ENCODE peak calls at places on chromosome 11, in ten cellular contexts. A, H, I, P, X, E, R, Q, J and L are unnamed samples.
A peak's percentile ranks its signal among the peaks of the same experiment; 100 is the strongest.

GRCh38 chr11:96257972-96258951 is 84.7 kb downstream of the MAML2 start:
- DNase-seq in R (no peak), J (no peak), P (no peak), H (peak; percentile 38), X (peak; percentile 75), Q (no peak), A (no peak), I (no peak), E (no peak), L (no peak)

GRCh38 chr11:126530416-126530815 is 174.9 kb downstream of the ST3GAL4 start:
- DNase-seq in I (no peak), P (no peak), J (no peak), A (no peak), R (no peak), Q (no peak), E (no peak), H (no peak), X (no peak), L (no peak)

GRCh38 chr11:34427171-34427805 is 11.4 kb upstream of the CAT start:
- DNase-seq in H (no peak), R (no peak), J (peak; percentile 83), Q (no peak), X (peak; percentile 91), I (no peak), A (no peak), P (no peak), E (peak; percentile 64), L (no peak)

GRCh38 chr11:34181856-34182405 is 76.5 kb downstream of the NAT10 start:
- DNase-seq in H (no peak), A (no peak), E (no peak), J (no peak), X (no peak), R (no peak), I (no peak), P (no peak), Q (no peak), L (no peak)

GRCh38 chr11:115893701-115894100 is 389.5 kb upstream of the CADM1 start:
- DNase-seq in H (no peak), J (no peak), E (no peak), Q (no peak), P (no peak), I (no peak), X (peak; percentile 97), A (no peak), R (no peak), L (no peak)

GRCh38 chr11:134843735-134844134 is 431.7 kb upstream of the B3GAT1 start:
- DNase-seq in J (no peak), A (no peak), P (no peak), H (no peak), I (no peak), X (no peak), Q (no peak), E (no peak), R (no peak), L (no peak)

GRCh38 chr11:110156503-110156902 is 63.3 kb downstream of the ZC3H12C start:
- DNase-seq in J (no peak), Q (no peak), A (no peak), X (no peak), E (no peak), R (no peak), I (no peak), P (no peak), H (no peak), L (no peak)

GRCh38 chr11:61832758-61833157 is 4.7 kb downstream of the FADS2 start:
- DNase-seq in H (no peak), P (no peak), E (no peak), J (no peak), A (no peak), I (no peak), R (no peak), Q (no peak), X (no peak), L (no peak)

GRCh38 chr11:34029176-34029575 is 22.4 kb upstream of the CAPRIN1 start:
- DNase-seq in E (no peak), I (no peak), J (no peak), H (no peak), A (no peak), P (no peak), Q (no peak), R (no peak), X (no peak), L (peak; percentile 73)

GRCh38 chr11:94120946-94121345 is 7.7 kb upstream of the PANX1 start:
- DNase-seq in P (no peak), A (no peak), I (no peak), J (peak; percentile 52), X (peak; percentile 83), R (no peak), Q (no peak), H (no peak), E (no peak), L (no peak)

GRCh38 chr11:31958086-31958735 is 132.7 kb upstream of the RCN1 start:
- DNase-seq in Q (peak; percentile 15), R (peak; percentile 20), P (peak; percentile 58), X (peak; percentile 40), A (peak; percentile 73), H (peak; percentile 28), J (peak; percentile 39), I (peak; percentile 15), E (peak; percentile 62), L (peak; percentile 45)

GRCh38 chr11:78560826-78561484 is 13.7 kb downstream of the NARS2 start:
- DNase-seq in J (no peak), P (peak; percentile 15), I (no peak), E (no peak), H (no peak), A (no peak), X (peak; percentile 11), R (no peak), Q (no peak), L (no peak)

GRCh38 chr11:115222218-115222862 is 281.9 kb downstream of the CADM1 start:
- DNase-seq in E (no peak), H (no peak), P (peak; percentile 72), X (peak; percentile 80), A (no peak), I (peak; percentile 20), J (no peak), R (no peak), Q (peak; percentile 38), L (peak; percentile 15)

GRCh38 chr11:65685981-65686380 is 23.3 kb upstream of the RELA start:
- DNase-seq in Q (no peak), E (no peak), H (no peak), R (no peak), I (no peak), P (no peak), A (no peak), X (no peak), J (no peak), L (no peak)

GRCh38 chr11:130612291-130612802 is 163.9 kb downstream of the ADAMTS15 start:
- DNase-seq in R (no peak), Q (no peak), A (no peak), I (no peak), J (no peak), P (no peak), X (peak; percentile 94), E (no peak), H (no peak), L (no peak)

GRCh38 chr11:113884361-113884836 is 9.0 kb upstream of the USP28 start:
- DNase-seq in Q (no peak), J (no peak), P (no peak), I (no peak), E (peak; percentile 56), X (peak; percentile 49), H (no peak), A (no peak), R (no peak), L (no peak)

GRCh38 chr11:117781650-117782049 is 15.4 kb downstream of the DSCAML1 start:
- DNase-seq in P (no peak), H (no peak), X (no peak), J (no peak), E (no peak), A (no peak), R (no peak), Q (no peak), I (no peak), L (no peak)

GRCh38 chr11:66045177-66045639 is 3.8 kb downstream of the GAL3ST3 start:
- DNase-seq in E (peak; percentile 73), I (peak; percentile 62), Q (peak; percentile 39), H (peak; percentile 83), A (peak; percentile 87), X (peak; percentile 68), J (peak; percentile 59), P (peak; percentile 89), R (peak; percentile 74), L (peak; percentile 83)

GRCh38 chr11:39732002-39732401 is 1727.5 kb downstream of the LRRC4C start:
- DNase-seq in J (no peak), I (no peak), P (no peak), R (no peak), E (no peak), A (no peak), X (no peak), H (no peak), Q (no peak), L (no peak)

GRCh38 chr11:4146765-4147098 is 52.1 kb downstream of the RRM1 start:
- DNase-seq in P (no peak), Q (no peak), I (no peak), R (no peak), H (no peak), E (no peak), A (no peak), X (no peak), J (no peak), L (no peak)

GRCh38 chr11:65498042-65498726 is 661 bp upstream of the MALAT1 start:
- DNase-seq in X (peak; percentile 62), P (no peak), I (peak; percentile 50), Q (no peak), A (no peak), H (peak; percentile 55), R (peak; percentile 73), J (no peak), E (peak; percentile 72), L (peak; percentile 64)

GRCh38 chr11:6862961-6863360 is at the start of gene OR10A2:
- DNase-seq in J (peak; percentile 6), X (no peak), A (no peak), I (no peak), E (no peak), P (no peak), Q (no peak), R (no peak), H (no peak), L (no peak)

GRCh38 chr11:44320289-44320973 is 10.5 kb upstream of the ALX4 start:
- DNase-seq in A (no peak), P (no peak), J (no peak), H (no peak), R (no peak), Q (no peak), E (no peak), X (no peak), I (no peak), L (no peak)

GRCh38 chr11:57349491-57350274 is 11.5 kb downstream of the P2RX3 start:
- DNase-seq in I (peak; percentile 21), P (peak; percentile 59), J (no peak), E (peak; percentile 66), Q (no peak), R (peak; percentile 39), A (peak; percentile 71), X (peak; percentile 48), H (peak; percentile 63), L (peak; percentile 67)